ENCODE peak calls at places on chromosomes 6 and 20, in five cellular contexts. One of them, this sample, is unnamed.

GRCh38 chr20:34311118-34312023 is 8.2 kb upstream of the AHCY start:
- DNase-seq in upper lobe of right lung: no peak
- DNase-seq in AG09309: no peak
- DNase-seq in K562: no peak
- DNase-seq in left lung: no peak
- DNase-seq in this sample: peak

GRCh38 chr6:44636576-44637248 is 249.2 kb downstream of the CDC5L start:
- DNase-seq in upper lobe of right lung: no peak
- DNase-seq in AG09309: no peak
- DNase-seq in K562: no peak
- DNase-seq in left lung: no peak
- DNase-seq in this sample: no peak

GRCh38 chr6:129102741-129103140 is 219.8 kb downstream of the LAMA2 start:
- DNase-seq in upper lobe of right lung: no peak
- DNase-seq in AG09309: no peak
- DNase-seq in K562: no peak
- DNase-seq in left lung: no peak
- DNase-seq in this sample: no peak

GRCh38 chr20:63102720-63103375 is 96.1 kb upstream of the BHLHE23 start:
- DNase-seq in upper lobe of right lung: peak
- DNase-seq in AG09309: no peak
- DNase-seq in K562: no peak
- DNase-seq in left lung: peak
- DNase-seq in this sample: no peak

GRCh38 chr6:29295623-29296022 is 5.9 kb upstream of the OR14J1 start:
- DNase-seq in upper lobe of right lung: no peak
- DNase-seq in AG09309: no peak
- DNase-seq in K562: no peak
- DNase-seq in left lung: peak
- DNase-seq in this sample: no peak

GRCh38 chr6:33450434-33450833 is 3.9 kb upstream of the ZBTB9 start:
- DNase-seq in upper lobe of right lung: no peak
- DNase-seq in AG09309: no peak
- DNase-seq in K562: no peak
- DNase-seq in left lung: no peak
- DNase-seq in this sample: no peak

GRCh38 chr6:51531623-51532022 is 555.8 kb downstream of the PKHD1 start:
- DNase-seq in upper lobe of right lung: no peak
- DNase-seq in AG09309: no peak
- DNase-seq in K562: no peak
- DNase-seq in left lung: peak
- DNase-seq in this sample: no peak

GRCh38 chr20:24987873-24988835 is 4.4 kb downstream of the APMAP start:
- DNase-seq in upper lobe of right lung: peak
- DNase-seq in AG09309: no peak
- DNase-seq in K562: no peak
- DNase-seq in left lung: peak
- DNase-seq in this sample: no peak

GRCh38 chr6:28809947-28810654 is 113.7 kb downstream of the TRIM27 start:
- DNase-seq in upper lobe of right lung: no peak
- DNase-seq in AG09309: no peak
- DNase-seq in K562: peak
- DNase-seq in left lung: no peak
- DNase-seq in this sample: no peak

GRCh38 chr20:24917797-24918578 is 31.1 kb upstream of the CST7 start:
- DNase-seq in upper lobe of right lung: peak
- DNase-seq in AG09309: peak
- DNase-seq in K562: peak
- DNase-seq in left lung: peak
- DNase-seq in this sample: peak

GRCh38 chr6:5112065-5112799 is 27.1 kb downstream of the PPP1R3G start:
- DNase-seq in upper lobe of right lung: no peak
- DNase-seq in AG09309: no peak
- DNase-seq in K562: no peak
- DNase-seq in left lung: no peak
- DNase-seq in this sample: no peak

GRCh38 chr20:58877374-58878360 is 25.2 kb downstream of the GNAS start:
- DNase-seq in upper lobe of right lung: no peak
- DNase-seq in AG09309: no peak
- DNase-seq in K562: no peak
- DNase-seq in left lung: no peak
- DNase-seq in this sample: no peak

DNA sequence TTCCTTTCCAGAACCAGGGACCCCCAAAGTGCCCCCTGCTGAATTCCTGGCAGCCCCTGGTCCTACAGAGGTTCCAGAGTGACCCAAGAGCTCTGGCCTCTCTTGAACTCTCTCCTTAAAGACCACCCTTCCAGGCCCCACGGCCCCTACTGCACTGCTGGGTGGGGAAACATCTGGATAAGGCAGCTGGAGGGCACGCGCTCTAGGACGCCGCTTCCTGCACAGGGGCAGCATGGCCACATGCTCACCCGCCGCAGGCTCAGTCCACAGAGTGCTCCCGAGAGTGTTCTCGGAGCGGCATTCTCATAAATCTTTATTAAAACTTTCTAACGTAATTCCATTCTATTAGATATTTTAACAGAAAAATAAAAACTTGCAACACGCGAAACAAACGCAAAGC is 37.0 kb downstream of the RRBP1 start:
- DNase-seq in upper lobe of right lung: peak
- DNase-seq in AG09309: no peak
- DNase-seq in K562: no peak
- DNase-seq in left lung: no peak
- DNase-seq in this sample: no peak
- TF ChIP-seq CTCF in upper lobe of right lung: no peak
- TF ChIP-seq CTCF in AG09309: no peak
- TF ChIP-seq CTCF in K562: no peak
- TF ChIP-seq CTCF in left lung: no peak
- TF ChIP-seq CTCF in this sample: no peak

GRCh38 chr6:64860203-64860602 is 846.8 kb downstream of the EYS start:
- DNase-seq in upper lobe of right lung: no peak
- DNase-seq in AG09309: no peak
- DNase-seq in K562: no peak
- DNase-seq in left lung: peak
- DNase-seq in this sample: no peak
- TF ChIP-seq CTCF in upper lobe of right lung: no peak
- TF ChIP-seq CTCF in AG09309: no peak
- TF ChIP-seq CTCF in K562: no peak
- TF ChIP-seq CTCF in left lung: no peak
- TF ChIP-seq CTCF in this sample: no peak

GRCh38 chr6:118893882-118894424 is at the start of gene ASF1A:
- DNase-seq in upper lobe of right lung: peak
- DNase-seq in AG09309: peak
- DNase-seq in K562: peak
- DNase-seq in left lung: peak
- DNase-seq in this sample: peak
- TF ChIP-seq CTCF in upper lobe of right lung: peak
- TF ChIP-seq CTCF in AG09309: peak
- TF ChIP-seq CTCF in K562: peak
- TF ChIP-seq CTCF in left lung: peak
- TF ChIP-seq CTCF in this sample: peak

DNA sequence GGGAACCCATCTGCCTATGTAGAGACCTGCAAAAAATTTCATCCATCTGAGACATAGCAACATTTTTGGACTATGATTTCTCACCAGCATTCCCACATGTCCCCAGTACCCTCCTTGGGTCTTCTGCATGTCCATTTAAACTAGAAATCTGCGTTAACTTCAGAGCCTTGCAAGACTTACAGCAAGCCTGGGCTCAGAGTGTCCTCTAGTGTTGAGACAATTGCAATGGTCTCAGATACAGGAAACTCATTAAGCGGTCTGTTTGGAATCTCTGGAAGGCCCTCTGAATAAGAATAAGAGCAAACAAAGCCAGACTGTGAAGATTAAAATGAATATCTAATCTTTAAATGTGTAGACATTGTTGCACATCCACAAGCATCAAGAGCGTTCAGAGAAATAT is 20.5 kb upstream of the PI3 start:
- DNase-seq in upper lobe of right lung: no peak
- DNase-seq in AG09309: no peak
- DNase-seq in K562: no peak
- DNase-seq in left lung: no peak
- DNase-seq in this sample: no peak
- TF ChIP-seq CTCF in upper lobe of right lung: no peak
- TF ChIP-seq CTCF in AG09309: peak
- TF ChIP-seq CTCF in K562: no peak
- TF ChIP-seq CTCF in left lung: no peak
- TF ChIP-seq CTCF in this sample: no peak

GRCh38 chr6:6841571-6841970 is 253.1 kb downstream of the LY86 start:
- DNase-seq in upper lobe of right lung: no peak
- DNase-seq in AG09309: no peak
- DNase-seq in K562: no peak
- DNase-seq in left lung: no peak
- DNase-seq in this sample: no peak
- TF ChIP-seq CTCF in upper lobe of right lung: no peak
- TF ChIP-seq CTCF in AG09309: no peak
- TF ChIP-seq CTCF in K562: no peak
- TF ChIP-seq CTCF in left lung: no peak
- TF ChIP-seq CTCF in this sample: no peak

DNA sequence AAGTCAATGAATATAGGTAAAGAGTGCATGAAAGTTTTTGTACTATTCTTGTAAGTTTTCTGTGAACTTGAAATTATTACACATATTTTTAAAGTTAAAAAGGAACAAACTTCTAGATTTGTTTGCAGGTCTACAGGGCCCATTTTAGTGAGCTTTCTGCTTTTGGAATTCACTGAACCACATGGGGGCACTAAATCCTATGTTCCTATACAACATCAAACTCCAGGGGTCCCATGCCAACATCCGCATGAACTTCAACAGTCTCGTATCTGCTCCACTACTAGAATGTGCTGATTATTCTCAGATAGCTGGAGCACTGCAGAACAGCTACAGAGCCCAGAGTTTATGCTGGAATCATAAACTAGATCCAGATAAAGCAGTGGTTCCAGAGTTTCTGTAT is 347.9 kb upstream of the SPTLC3 start:
- DNase-seq in upper lobe of right lung: no peak
- DNase-seq in AG09309: no peak
- DNase-seq in K562: no peak
- DNase-seq in left lung: no peak
- DNase-seq in this sample: no peak
- TF ChIP-seq CTCF in upper lobe of right lung: no peak
- TF ChIP-seq CTCF in AG09309: no peak
- TF ChIP-seq CTCF in K562: no peak
- TF ChIP-seq CTCF in left lung: no peak
- TF ChIP-seq CTCF in this sample: no peak

GRCh38 chr6:138188278-138188923 is 26.7 kb downstream of the ARFGEF3 start:
- DNase-seq in upper lobe of right lung: no peak
- DNase-seq in AG09309: no peak
- DNase-seq in K562: no peak
- DNase-seq in left lung: no peak
- DNase-seq in this sample: peak
- TF ChIP-seq CTCF in upper lobe of right lung: no peak
- TF ChIP-seq CTCF in AG09309: no peak
- TF ChIP-seq CTCF in K562: no peak
- TF ChIP-seq CTCF in left lung: no peak
- TF ChIP-seq CTCF in this sample: no peak

DNA sequence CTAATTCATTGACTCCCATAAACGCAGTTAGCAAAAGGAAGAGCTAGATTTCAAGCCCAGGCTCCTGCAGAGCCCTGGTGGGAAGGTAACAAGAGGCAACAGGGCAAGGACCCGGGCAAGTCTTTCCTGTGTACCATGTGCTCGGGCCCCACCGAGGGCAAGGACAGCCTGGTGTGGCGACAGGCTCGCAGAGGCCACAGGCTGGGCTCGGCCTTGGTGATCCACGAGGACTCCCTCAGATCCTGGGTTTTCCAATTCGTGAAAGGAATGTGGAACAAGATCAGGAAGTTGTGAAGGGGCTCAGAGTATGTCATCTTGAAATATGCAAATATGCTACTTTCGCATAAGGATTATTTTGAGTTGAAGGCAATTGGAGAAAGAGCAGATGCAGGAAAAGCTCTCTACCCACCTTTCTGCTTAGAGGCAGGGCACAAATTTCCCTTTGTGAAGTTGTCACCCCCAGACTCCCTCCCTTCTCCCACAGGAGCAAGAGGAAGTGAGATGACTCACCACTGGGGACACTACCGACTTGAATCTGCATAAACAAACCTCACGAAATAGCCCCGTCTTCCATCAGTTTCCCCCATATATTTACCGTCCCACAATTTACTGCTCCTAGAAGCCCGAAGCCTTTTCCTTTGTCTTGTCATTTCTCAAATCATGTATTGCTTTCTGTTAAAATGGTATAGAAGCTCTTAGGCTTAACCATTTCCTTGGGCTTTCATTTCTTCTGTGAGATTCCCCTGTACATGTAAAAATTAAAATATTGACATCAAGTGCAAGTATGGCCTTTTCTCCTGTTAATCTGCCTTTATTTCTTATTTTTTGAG is 79.0 kb downstream of the PSMG4 start:
- DNase-seq in upper lobe of right lung: no peak
- DNase-seq in AG09309: no peak
- DNase-seq in K562: peak
- DNase-seq in left lung: no peak
- DNase-seq in this sample: peak
- TF ChIP-seq CTCF in upper lobe of right lung: peak
- TF ChIP-seq CTCF in AG09309: no peak
- TF ChIP-seq CTCF in K562: peak
- TF ChIP-seq CTCF in left lung: no peak
- TF ChIP-seq CTCF in this sample: no peak

DNA sequence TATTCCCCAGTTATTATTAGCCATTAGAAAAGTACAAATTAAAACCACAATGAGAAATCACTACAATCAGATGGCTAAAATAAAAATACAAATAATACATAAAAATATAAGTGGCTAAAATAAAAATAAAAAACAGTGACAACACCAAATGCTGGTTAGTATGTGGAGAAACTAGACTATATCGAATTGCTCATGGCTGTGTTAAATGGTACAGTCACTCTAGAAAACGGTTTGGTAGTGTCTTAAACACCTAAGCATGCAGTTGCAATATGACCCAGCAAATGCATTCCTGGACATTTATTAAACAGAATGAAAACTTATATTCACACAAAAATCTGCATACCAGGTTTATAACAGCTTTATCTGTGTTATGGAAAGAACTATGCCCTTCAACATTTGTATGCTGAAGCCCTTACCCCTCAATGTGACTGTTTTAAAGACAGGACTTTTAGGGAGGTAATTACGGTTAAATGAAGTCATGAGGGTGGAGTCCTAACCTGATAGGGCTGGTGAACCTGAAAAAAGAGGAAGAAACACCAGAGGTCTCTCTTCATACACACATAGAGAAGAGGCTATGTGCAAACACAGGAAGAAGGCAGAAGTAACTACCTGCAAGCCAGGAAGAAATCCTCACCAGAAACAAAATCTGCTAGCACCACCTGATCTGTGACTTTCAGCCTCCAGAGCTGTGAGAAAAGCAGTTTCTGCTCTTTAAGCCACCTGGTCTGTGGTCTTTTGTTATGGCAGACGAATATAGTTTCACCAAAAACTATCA is 84.9 kb downstream of the ASCC3 start:
- DNase-seq in upper lobe of right lung: no peak
- DNase-seq in AG09309: no peak
- DNase-seq in K562: no peak
- DNase-seq in left lung: no peak
- DNase-seq in this sample: no peak
- TF ChIP-seq CTCF in upper lobe of right lung: no peak
- TF ChIP-seq CTCF in AG09309: no peak
- TF ChIP-seq CTCF in K562: no peak
- TF ChIP-seq CTCF in left lung: no peak
- TF ChIP-seq CTCF in this sample: no peak